ENCODE peak calls at places on chromosomes 5 and 9, in five cellular contexts. One of them, this sample, is unnamed.

GRCh38 chr5:142441638-142442037 is 116.8 kb upstream of the SPRY4 start:
- DNase-seq in lower lobe of right lung: no peak
- DNase-seq in osteoblast: no peak
- DNase-seq in RPMI7951: no peak
- DNase-seq in body of pancreas: no peak
- DNase-seq in this sample: no peak

GRCh38 chr5:139942243-139942642 is 100.9 kb downstream of the NRG2 start:
- DNase-seq in RPMI7951: no peak
- DNase-seq in osteoblast: no peak
- DNase-seq in body of pancreas: no peak
- DNase-seq in lower lobe of right lung: no peak
- DNase-seq in this sample: no peak

GRCh38 chr9:135326633-135327152 is 152.9 kb upstream of the PPP1R26 start:
- DNase-seq in osteoblast: peak
- DNase-seq in body of pancreas: no peak
- DNase-seq in lower lobe of right lung: peak
- DNase-seq in RPMI7951: no peak
- DNase-seq in this sample: no peak

GRCh38 chr9:121783126-121783522 is 131.7 kb downstream of the DAB2IP start:
- DNase-seq in body of pancreas: no peak
- DNase-seq in osteoblast: peak
- DNase-seq in lower lobe of right lung: no peak
- DNase-seq in RPMI7951: no peak
- DNase-seq in this sample: no peak

GRCh38 chr5:278646-279045 is 7.2 kb downstream of the PDCD6 start:
- DNase-seq in RPMI7951: no peak
- DNase-seq in osteoblast: no peak
- DNase-seq in lower lobe of right lung: no peak
- DNase-seq in body of pancreas: no peak
- DNase-seq in this sample: no peak

GRCh38 chr5:126339215-126339805 is 83.9 kb upstream of the GRAMD2B start:
- DNase-seq in lower lobe of right lung: no peak
- DNase-seq in body of pancreas: peak
- DNase-seq in osteoblast: peak
- DNase-seq in RPMI7951: peak
- DNase-seq in this sample: no peak

GRCh38 chr5:176881021-176881749 is 18.0 kb downstream of the HK3 start:
- DNase-seq in osteoblast: peak
- DNase-seq in RPMI7951: no peak
- DNase-seq in lower lobe of right lung: peak
- DNase-seq in body of pancreas: no peak
- DNase-seq in this sample: no peak

GRCh38 chr9:38390851-38391250 is 1.7 kb upstream of the ALDH1B1 start:
- DNase-seq in lower lobe of right lung: no peak
- DNase-seq in RPMI7951: no peak
- DNase-seq in body of pancreas: no peak
- DNase-seq in osteoblast: no peak
- DNase-seq in this sample: no peak

GRCh38 chr9:16058131-16058549 is 505.3 kb downstream of the CCDC171 start:
- DNase-seq in RPMI7951: peak
- DNase-seq in osteoblast: peak
- DNase-seq in lower lobe of right lung: no peak
- DNase-seq in body of pancreas: no peak
- DNase-seq in this sample: no peak

GRCh38 chr5:109404428-109404960 is 5.3 kb downstream of the PJA2 start:
- DNase-seq in body of pancreas: no peak
- DNase-seq in osteoblast: no peak
- DNase-seq in RPMI7951: no peak
- DNase-seq in lower lobe of right lung: no peak
- DNase-seq in this sample: no peak

GRCh38 chr9:96462538-96462937 is 12.6 kb downstream of the HABP4 start:
- DNase-seq in RPMI7951: no peak
- DNase-seq in osteoblast: no peak
- DNase-seq in body of pancreas: no peak
- DNase-seq in lower lobe of right lung: no peak
- DNase-seq in this sample: no peak